ENCODE peak calls at places on chromosomes 4 and X, in eight cellular contexts. R is cardiac muscle cell, K is AG10803, O is AG09319, Z is suprapubic skin, B is astrocyte of the spinal cord, D is IMR-90, F is upper lobe of right lung. A is an unnamed sample.

GRCh38 chrX:154401045-154401799 is 3.0 kb downstream of the RPL10 start:
- DNase-seq in R (peak), K (peak), O (no peak), Z (no peak), B (no peak), D (peak), F (no peak), A (no peak)

GRCh38 chrX:40303256-40304077 is 205.7 kb upstream of the BCOR start:
- DNase-seq in R (no peak), K (no peak), O (no peak), Z (no peak), B (no peak), D (no peak), F (no peak), A (no peak)

GRCh38 chr4:82784615-82785247 is 13.9 kb downstream of the SCD5 start:
- DNase-seq in R (peak), K (peak), O (no peak), Z (no peak), B (peak), D (peak), F (no peak), A (no peak)

GRCh38 chr4:141134051-141134450 is 782 bp upstream of the RNF150 start:
- DNase-seq in R (no peak), K (peak), O (no peak), Z (no peak), B (no peak), D (peak), F (no peak), A (no peak)

GRCh38 chr4:137226900-137227299 is 305.4 kb downstream of the PCDH18 start:
- DNase-seq in R (peak), K (no peak), O (no peak), Z (no peak), B (no peak), D (peak), F (no peak), A (no peak)

GRCh38 chr4:3243066-3243775 is 5.7 kb upstream of the MSANTD1 start:
- DNase-seq in R (no peak), K (no peak), O (no peak), Z (no peak), B (no peak), D (no peak), F (no peak), A (no peak)

GRCh38 chr4:40662962-40663604 is 33.4 kb upstream of the RBM47 start:
- DNase-seq in R (peak), K (peak), O (peak), Z (no peak), B (peak), D (peak), F (no peak), A (no peak)

GRCh38 chr4:165458451-165458850 is 79.6 kb downstream of the CPE start:
- DNase-seq in R (peak), K (peak), O (no peak), Z (no peak), B (no peak), D (no peak), F (no peak), A (no peak)

GRCh38 chrX:3806630-3807029 is 93.2 kb upstream of the PRKX start:
- DNase-seq in R (no peak), K (no peak), O (no peak), Z (no peak), B (no peak), D (no peak), F (no peak), A (no peak)

GRCh38 chr4:153931804-153932203 is 142.9 kb upstream of the SFRP2 start:
- DNase-seq in R (no peak), K (peak), O (peak), Z (no peak), B (no peak), D (no peak), F (no peak), A (no peak)

GRCh38 chr4:159272341-159273125 is 169.7 kb downstream of the RAPGEF2 start:
- DNase-seq in R (peak), K (no peak), O (no peak), Z (no peak), B (no peak), D (peak), F (no peak), A (no peak)

GRCh38 chr4:184755278-184755677 is 21.4 kb upstream of the CENPU start:
- DNase-seq in R (peak), K (peak), O (no peak), Z (no peak), B (peak), D (peak), F (no peak), A (no peak)

GRCh38 chr4:117064297-117064696 is 21.1 kb downstream of the TRAM1L1 start:
- DNase-seq in R (no peak), K (no peak), O (no peak), Z (no peak), B (peak), D (peak), F (no peak), A (no peak)

GRCh38 chr4:12926189-12927066 is 557.7 kb downstream of the RAB28 start:
- DNase-seq in R (no peak), K (no peak), O (no peak), Z (no peak), B (no peak), D (no peak), F (no peak), A (no peak)

GRCh38 chr4:2867758-2868491 is 24.3 kb downstream of the ADD1 start:
- DNase-seq in R (peak), K (peak), O (no peak), Z (no peak), B (peak), D (peak), F (no peak), A (no peak)

GRCh38 chrX:23554304-23554703 is 113.0 kb upstream of the PRDX4 start:
- DNase-seq in R (peak), K (peak), O (peak), Z (no peak), B (peak), D (peak), F (no peak), A (no peak)

GRCh38 chr4:42786350-42787070 is 106.0 kb upstream of the GRXCR1 start:
- DNase-seq in R (no peak), K (no peak), O (no peak), Z (no peak), B (no peak), D (no peak), F (peak), A (no peak)

GRCh38 chr4:38318737-38319455 is 345.1 kb upstream of the KLF3 start:
- DNase-seq in R (peak), K (peak), O (peak), Z (peak), B (peak), D (peak), F (peak), A (peak)
- TF ChIP-seq CTCF in R (no peak), K (no peak), O (no peak), Z (no peak), B (no peak), D (peak), F (peak), A (no peak)

DNA sequence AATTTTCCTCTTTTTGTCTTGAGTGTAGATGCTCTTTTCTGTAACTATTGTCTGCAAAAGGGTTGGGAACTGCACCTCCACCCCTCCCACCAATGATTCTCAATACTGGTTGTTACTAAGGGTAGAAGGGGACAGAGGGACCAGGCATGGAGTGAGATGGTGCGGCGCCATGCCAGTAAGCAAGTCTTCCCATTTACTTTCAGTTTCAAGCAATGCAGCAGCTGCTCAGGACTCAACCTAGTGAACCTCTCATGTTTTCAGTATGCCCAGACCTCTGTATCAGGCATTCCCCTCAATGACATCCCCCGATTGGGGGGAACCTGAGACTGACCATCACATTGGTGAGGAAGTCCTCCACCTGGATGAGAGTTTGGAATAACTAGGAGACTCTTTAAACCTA is 41.5 kb downstream of the ZNF81 start:
- DNase-seq in R (no peak), K (no peak), O (no peak), Z (no peak), B (no peak), D (no peak), F (no peak), A (no peak)
- TF ChIP-seq CTCF in R (no peak), K (no peak), O (no peak), Z (no peak), B (no peak), D (no peak), F (no peak), A (no peak)

GRCh38 chr4:133465022-133465421 is 315.9 kb downstream of the PCDH10 start:
- DNase-seq in R (peak), K (no peak), O (no peak), Z (no peak), B (no peak), D (no peak), F (no peak), A (no peak)
- TF ChIP-seq CTCF in R (peak), K (no peak), O (no peak), Z (no peak), B (no peak), D (no peak), F (no peak), A (no peak)

GRCh38 chr4:150794706-150795105 is 212.8 kb downstream of the MAB21L2 start:
- DNase-seq in R (no peak), K (no peak), O (no peak), Z (no peak), B (peak), D (peak), F (no peak), A (no peak)

GRCh38 chr4:150801833-150802232 is 213.3 kb downstream of the LRBA start:
- DNase-seq in R (no peak), K (no peak), O (no peak), Z (no peak), B (no peak), D (no peak), F (no peak), A (no peak)

DNA sequence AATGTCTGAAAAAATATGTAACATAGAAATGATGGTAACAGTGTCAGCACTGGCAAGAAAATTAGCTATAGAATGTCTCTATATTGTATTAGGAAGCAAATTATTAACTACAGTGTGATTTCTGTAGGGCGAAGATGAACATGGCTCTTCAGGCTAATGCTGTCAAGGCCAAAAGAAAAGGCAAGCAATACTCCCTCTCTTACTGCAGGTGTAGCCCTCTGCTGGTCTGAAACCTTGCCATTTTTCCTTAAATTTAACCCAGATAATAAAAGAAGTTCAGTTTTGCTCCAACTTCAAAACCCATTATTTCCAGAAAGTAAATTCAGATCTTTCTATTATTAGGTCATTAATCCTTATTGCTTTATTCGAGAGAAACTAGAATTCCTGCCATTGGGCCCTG is 215.9 kb downstream of the LRBA start:
- DNase-seq in R (no peak), K (no peak), O (no peak), Z (no peak), B (no peak), D (no peak), F (no peak), A (no peak)
- TF ChIP-seq CTCF in R (peak), K (no peak), O (no peak), Z (no peak), B (peak), D (peak), F (no peak), A (peak)

DNA sequence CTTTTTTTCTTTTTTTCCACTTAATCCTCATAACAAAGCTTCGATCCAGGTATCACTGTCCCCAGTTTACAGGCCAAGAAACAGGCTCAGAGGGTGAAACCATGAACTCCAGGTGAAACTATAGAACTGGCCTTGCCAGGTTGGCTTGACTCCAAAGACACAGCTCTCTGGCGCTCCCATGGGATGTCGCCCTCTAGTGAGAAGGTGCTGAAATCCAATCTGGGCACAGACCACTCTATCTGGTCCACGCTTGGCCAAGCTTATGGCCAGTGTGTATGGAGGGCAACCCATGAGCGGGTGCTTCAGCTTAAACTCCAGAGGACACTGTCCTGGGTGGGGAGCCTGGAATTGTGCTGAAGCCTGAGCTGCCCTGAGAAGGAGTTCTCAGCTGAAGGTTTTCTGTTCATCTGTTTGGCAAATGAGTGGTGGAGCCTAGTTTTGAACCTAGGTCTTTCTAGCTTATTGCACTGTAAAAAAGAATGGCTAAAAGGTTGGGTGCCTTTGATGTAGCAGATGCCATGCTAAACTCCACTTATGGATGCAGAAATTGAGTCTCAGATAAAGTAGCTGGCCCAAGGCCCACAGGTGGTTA is 70.5 kb downstream of the SEL1L3 start:
- DNase-seq in R (peak), K (no peak), O (no peak), Z (no peak), B (no peak), D (no peak), F (no peak), A (no peak)
- TF ChIP-seq CTCF in R (peak), K (peak), O (no peak), Z (no peak), B (peak), D (peak), F (peak), A (peak)

GRCh38 chrX:20595928-20596550 is 329.3 kb upstream of the RPS6KA3 start:
- DNase-seq in R (peak), K (peak), O (no peak), Z (no peak), B (no peak), D (no peak), F (no peak), A (no peak)

GRCh38 chrX:20593402-20593801 is 326.7 kb upstream of the RPS6KA3 start:
- DNase-seq in R (no peak), K (no peak), O (no peak), Z (no peak), B (no peak), D (no peak), F (no peak), A (no peak)

GRCh38 chrX:20596856-20597255 is 330.1 kb upstream of the RPS6KA3 start:
- DNase-seq in R (no peak), K (no peak), O (no peak), Z (no peak), B (no peak), D (no peak), F (no peak), A (no peak)

GRCh38 chrX:20593836-20594235 is 327.1 kb upstream of the RPS6KA3 start:
- DNase-seq in R (no peak), K (no peak), O (no peak), Z (no peak), B (no peak), D (no peak), F (no peak), A (no peak)

DNA sequence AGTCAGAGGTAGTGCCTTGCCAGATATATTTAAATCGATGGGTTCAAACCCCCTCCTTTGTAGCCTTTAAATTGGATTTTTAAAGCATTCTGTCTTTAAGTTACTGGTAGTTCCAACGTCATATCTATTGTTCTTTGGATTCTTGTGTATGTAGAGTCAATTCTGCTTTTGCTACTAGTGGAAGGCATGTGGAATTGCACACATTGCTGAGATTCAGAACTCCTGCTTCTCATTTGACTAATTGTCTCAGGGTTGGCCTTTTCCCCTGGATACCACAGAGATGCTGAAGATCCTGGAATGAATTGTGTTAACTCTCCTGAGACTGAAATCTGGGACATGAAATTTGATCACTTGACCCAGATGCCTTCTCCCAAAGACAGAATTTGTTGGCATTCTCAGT is 328.3 kb upstream of the RPS6KA3 start:
- DNase-seq in R (peak), K (peak), O (no peak), Z (no peak), B (no peak), D (no peak), F (no peak), A (no peak)
- TF ChIP-seq CTCF in R (peak), K (peak), O (peak), Z (peak), B (peak), D (peak), F (peak), A (peak)

GRCh38 chr4:7956306-7957112 is 16.8 kb upstream of the AFAP1 start:
- DNase-seq in R (peak), K (peak), O (no peak), Z (no peak), B (peak), D (peak), F (no peak), A (no peak)

GRCh38 chr4:7960017-7960789 is 20.5 kb upstream of the AFAP1 start:
- DNase-seq in R (no peak), K (no peak), O (no peak), Z (no peak), B (no peak), D (no peak), F (no peak), A (no peak)

GRCh38 chr4:7957113-7957656 is 17.5 kb upstream of the AFAP1 start:
- DNase-seq in R (peak), K (no peak), O (no peak), Z (no peak), B (no peak), D (peak), F (no peak), A (no peak)

GRCh38 chr4:7960790-7961655 is 21.4 kb upstream of the AFAP1 start:
- DNase-seq in R (peak), K (peak), O (no peak), Z (no peak), B (peak), D (peak), F (no peak), A (no peak)

DNA sequence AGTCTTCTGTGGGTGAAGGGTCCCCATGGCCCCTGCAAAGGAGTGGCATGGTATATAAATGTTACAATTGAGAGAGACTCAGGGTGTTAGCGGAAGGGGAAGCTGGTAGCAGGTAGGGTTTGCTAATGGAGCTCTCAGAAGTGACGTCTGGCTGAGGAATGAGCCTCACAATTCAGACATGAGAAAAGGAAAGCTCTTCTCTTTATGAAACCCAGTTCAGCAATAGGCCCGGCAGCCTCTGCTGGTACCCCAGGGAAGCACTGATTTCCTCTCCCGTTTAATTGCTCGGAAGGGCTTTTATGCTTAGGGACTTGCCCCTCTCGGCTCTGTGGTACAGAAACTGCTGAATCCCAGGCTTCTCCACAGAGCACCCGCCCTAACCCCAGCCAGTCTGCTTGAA is 19.4 kb upstream of the AFAP1 start:
- DNase-seq in R (no peak), K (no peak), O (no peak), Z (no peak), B (no peak), D (no peak), F (no peak), A (no peak)
- TF ChIP-seq CTCF in R (no peak), K (no peak), O (no peak), Z (no peak), B (peak), D (peak), F (no peak), A (no peak)

GRCh38 chrX:34365482-34365881 is 233.4 kb upstream of the FAM47A start:
- DNase-seq in R (peak), K (peak), O (no peak), Z (no peak), B (peak), D (peak), F (no peak), A (no peak)
- TF ChIP-seq CTCF in R (peak), K (peak), O (peak), Z (peak), B (peak), D (peak), F (peak), A (peak)

A was measured in progenitor cell of endocrine pancreas.